ENCODE peak calls at places on chromosomes 3 and 15, in six cellular contexts. P is left lung, Z is WERI-Rb-1, W is HCT116, B is fibroblast of lung, Q is esophagus squamous epithelium. H is an unnamed sample. For H3K36me3, the result is how much of the 10 kb centered on the place peaks cover.

GRCh38 chr3:12393894-12394293 is 90.4 kb upstream of the TSEN2 start:
- DNase-seq in B (peak), P (no peak), Q (no peak), Z (no peak), W (peak), H (no peak)

GRCh38 chr3:178295257-178295912 is 240.9 kb upstream of the KCNMB2 start:
- DNase-seq in B (peak), P (no peak), W (no peak), Z (no peak), Q (no peak), H (no peak)

GRCh38 chr15:99729920-99730319 is 3.3 kb downstream of the LYSMD4 start:
- DNase-seq in W (no peak), Q (no peak), P (no peak), B (peak), Z (no peak), H (no peak)

GRCh38 chr3:47381317-47382157 is 716 bp downstream of the PTPN23 start:
- DNase-seq in Q (peak), B (peak), Z (peak), P (peak), W (peak), H (peak)

GRCh38 chr3:136957751-136958288 is at the start of gene IL20RB:
- DNase-seq in W (peak), Z (no peak), B (peak), Q (no peak), P (no peak), H (no peak)

GRCh38 chr3:77096966-77097890 is 57.3 kb downstream of the ROBO2 start:
- DNase-seq in P (no peak), Z (no peak), W (no peak), B (no peak), Q (no peak), H (no peak)

GRCh38 chr3:97712919-97713318 is 51.6 kb upstream of the ARL6 start:
- DNase-seq in W (no peak), Z (no peak), B (no peak), Q (no peak), P (no peak), H (no peak)

GRCh38 chr3:120404876-120405275 is 45.9 kb downstream of the FSTL1 start:
- DNase-seq in B (no peak), Z (no peak), P (no peak), Q (no peak), W (no peak), H (no peak)

GRCh38 chr3:106249159-106249558 is 380.3 kb upstream of the CBLB start:
- DNase-seq in Z (no peak), B (peak), Q (no peak), P (no peak), W (no peak), H (no peak)

GRCh38 chr15:31032959-31033358 is 41.5 kb upstream of the MTMR10 start:
- DNase-seq in B (no peak), Z (no peak), Q (no peak), P (no peak), W (no peak), H (no peak)

GRCh38 chr15:31296304-31297220 is 30.1 kb upstream of the KLF13 start:
- DNase-seq in P (peak), W (no peak), Q (no peak), Z (no peak), B (no peak), H (no peak)

GRCh38 chr15:65634381-65634780 is 12.6 kb downstream of the SLC24A1 start:
- DNase-seq in B (no peak), W (no peak), Q (no peak), P (no peak), Z (no peak), H (no peak)

GRCh38 chr3:29949131-29949530 is 657.3 kb upstream of the TGFBR2 start:
- DNase-seq in W (no peak), Z (no peak), P (no peak), Q (no peak), B (no peak), H (no peak)

GRCh38 chr3:40911264-40911663 is 288.0 kb upstream of the CTNNB1 start:
- DNase-seq in P (no peak), B (no peak), W (no peak), Q (no peak), Z (no peak), H (no peak)

GRCh38 chr15:44738340-44738984 is 2.1 kb downstream of the TRIM69 start:
- DNase-seq in P (no peak), W (peak), Q (no peak), B (peak), Z (no peak), H (no peak)

GRCh38 chr3:14760185-14760584 is 58.6 kb upstream of the FGD5 start:
- DNase-seq in B (no peak), Q (no peak), P (no peak), Z (no peak), W (no peak), H (no peak)

GRCh38 chr15:93486407-93487117 is 397.6 kb upstream of the RGMA start:
- DNase-seq in Z (no peak), B (no peak), W (no peak), P (no peak), Q (no peak), H (no peak)

GRCh38 chr15:63157891-63158431 is 684 bp upstream of the RPS27L start:
- DNase-seq in Z (peak), Q (no peak), B (peak), W (peak), P (peak), H (no peak)

GRCh38 chr3:141431411-141432378 is 55.1 kb upstream of the RASA2 start:
- DNase-seq in W (no peak), B (no peak), P (no peak), Q (no peak), Z (no peak), H (no peak)

GRCh38 chr3:139225551-139225950 is 118.3 kb upstream of the MRPS22 start:
- DNase-seq in Z (no peak), W (no peak), Q (no peak), P (no peak), B (no peak), H (no peak)

GRCh38 chr3:23193835-23194234 is 9.3 kb upstream of the UBE2E2 start:
- DNase-seq in Q (no peak), B (no peak), W (no peak), P (no peak), Z (no peak), H (no peak)

GRCh38 chr15:42090375-42090774 is 4.0 kb downstream of the PLA2G4D start:
- DNase-seq in W (no peak), P (no peak), Z (no peak), B (no peak), Q (no peak), H (no peak)

GRCh38 chr3:194327030-194327413 is 24.1 kb downstream of the CPN2 start:
- DNase-seq in P (no peak), Q (no peak), W (peak), B (peak), Z (no peak), H (no peak)

GRCh38 chr15:57784081-57784488 is 77.6 kb downstream of the POLR2M start:
- DNase-seq in Q (no peak), W (no peak), B (no peak), P (no peak), Z (no peak), H (no peak)

GRCh38 chr3:72039677-72040076 is 254.7 kb upstream of the PROK2 start:
- DNase-seq in B (no peak), Q (no peak), Z (no peak), P (no peak), W (no peak), H (no peak)

GRCh38 chr3:69051796-69052566 is at the start of gene TMF1:
- DNase-seq in W (peak), Z (peak), Q (no peak), P (peak), B (peak), H (peak)

GRCh38 chr3:25428003-25428861 is at the start of gene RARB:
- DNase-seq in Q (no peak), B (peak), Z (no peak), P (peak), W (no peak), H (no peak)

GRCh38 chr15:60961541-60961940 is 267.6 kb downstream of the RORA start:
- DNase-seq in P (no peak), Z (no peak), W (no peak), B (peak), Q (no peak), H (no peak)

GRCh38 chr15:76431936-76432335 is 95.4 kb downstream of the ISL2 start:
- DNase-seq in Q (no peak), Z (no peak), B (no peak), W (no peak), P (no peak), H (no peak)

GRCh38 chr15:86555114-86555513 is 475.4 kb downstream of the AGBL1 start:
- DNase-seq in P (no peak), Q (no peak), B (no peak), W (no peak), Z (no peak), H (no peak)

GRCh38 chr3:48364840-48365239 is 7.2 kb upstream of the FBXW12 start:
- DNase-seq in P (no peak), Q (no peak), B (no peak), Z (no peak), W (no peak), H (no peak)

GRCh38 chr3:49912787-49913375 is 9.2 kb upstream of the MST1R start:
- DNase-seq in B (no peak), P (no peak), W (no peak), Q (no peak), Z (peak), H (no peak)

GRCh38 chr3:134314588-134315285 is 59.5 kb downstream of the AMOTL2 start:
- DNase-seq in B (no peak), Q (no peak), Z (peak), W (no peak), P (peak), H (no peak)

DNA sequence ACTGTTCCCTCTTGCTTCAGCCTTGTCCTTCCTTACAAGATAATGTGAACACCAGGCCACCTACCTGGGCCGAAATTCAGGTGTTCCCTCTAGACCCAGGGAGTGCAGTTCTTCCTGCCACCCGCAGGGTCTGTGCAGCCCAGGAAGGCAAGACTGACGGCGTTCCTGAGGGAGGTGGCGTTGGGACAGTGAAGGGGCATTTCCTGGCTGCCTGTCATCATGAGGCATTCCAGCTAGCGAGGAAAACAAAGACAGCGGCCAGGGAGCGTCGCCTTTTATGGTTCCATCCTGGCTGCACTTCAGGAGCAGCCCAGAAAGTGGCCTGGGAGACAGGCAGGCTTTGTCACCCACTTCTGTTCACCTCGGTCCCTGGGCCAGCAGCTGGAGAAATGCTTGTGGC is 84.8 kb upstream of the WNT5A start:
- DNase-seq in W (no peak), P (no peak), Q (no peak), Z (no peak), B (no peak), H (no peak)
- TF ChIP-seq CTCF in W (no peak), P (no peak), Q (peak), Z (no peak), B (no peak), H (no peak)

GRCh38 chr15:89184886-89185526 is 36.4 kb downstream of the RLBP1 start:
- DNase-seq in B (no peak), Q (no peak), W (no peak), P (no peak), Z (no peak), H (no peak)
- H3K36me3 ChIP-seq in B (under half), Q (half or more), W (under half), P (under half), Z (under half), H (under half)

GRCh38 chr3:154668835-154669234 is 238.8 kb upstream of the GPR149 start:
- DNase-seq in W (no peak), Z (no peak), B (no peak), P (no peak), Q (no peak), H (no peak)
- TF ChIP-seq CTCF in W (no peak), Z (no peak), B (no peak), P (no peak), Q (no peak), H (no peak)

GRCh38 chr3:38479431-38480092 is 16.6 kb upstream of the EXOG start:
- DNase-seq in P (peak), Q (no peak), B (peak), Z (peak), W (no peak), H (no peak)
- H3K36me3 ChIP-seq in P (under half), Q (half or more), B (under half), Z (half or more), W (under half), H (under half)

GRCh38 chr3:31880020-31880419 is 101.0 kb downstream of the OSBPL10 start:
- DNase-seq in P (peak), B (peak), Q (no peak), W (no peak), Z (no peak), H (peak)
- TF ChIP-seq CTCF in P (no peak), B (no peak), Q (peak), W (no peak), Z (no peak), H (no peak)

GRCh38 chr3:123126653-123127052 is 59.8 kb downstream of the PDIA5 start:
- DNase-seq in Q (no peak), P (no peak), W (no peak), B (no peak), Z (no peak), H (no peak)

GRCh38 chr3:123126051-123126450 is 59.2 kb downstream of the PDIA5 start:
- DNase-seq in Q (no peak), Z (no peak), W (no peak), B (no peak), P (no peak), H (no peak)

GRCh38 chr3:123129532-123129931 is 62.7 kb downstream of the PDIA5 start:
- DNase-seq in Q (no peak), Z (no peak), B (no peak), P (no peak), W (no peak), H (no peak)

GRCh38 chr3:123130079-123130726 is 63.4 kb downstream of the PDIA5 start:
- DNase-seq in Z (no peak), W (no peak), B (no peak), Q (no peak), P (no peak), H (no peak)

DNA sequence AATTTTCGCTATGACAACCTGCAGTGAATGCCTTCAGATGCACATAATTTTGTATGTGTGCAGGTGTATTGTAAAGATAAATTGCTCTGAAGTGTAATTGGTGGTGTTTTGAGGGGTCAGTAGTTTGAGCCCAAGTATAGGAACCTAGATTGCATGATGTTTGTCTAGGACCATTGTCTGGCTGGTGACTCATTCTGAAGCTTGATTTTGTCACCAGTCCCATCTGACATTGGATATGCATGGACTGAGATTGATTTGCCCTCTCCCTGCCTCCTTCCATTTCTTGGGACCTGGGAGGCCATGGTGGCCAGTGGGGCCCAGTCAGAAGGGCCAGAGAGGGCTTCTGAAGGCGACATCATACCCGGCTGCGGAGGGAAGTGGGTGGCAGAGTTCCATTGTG is 62.2 kb downstream of the PDIA5 start:
- DNase-seq in P (no peak), Q (no peak), B (no peak), W (no peak), Z (no peak), H (no peak)
- H3K36me3 ChIP-seq in P (under half), Q (half or more), B (under half), W (under half), Z (half or more), H (under half)

DNA sequence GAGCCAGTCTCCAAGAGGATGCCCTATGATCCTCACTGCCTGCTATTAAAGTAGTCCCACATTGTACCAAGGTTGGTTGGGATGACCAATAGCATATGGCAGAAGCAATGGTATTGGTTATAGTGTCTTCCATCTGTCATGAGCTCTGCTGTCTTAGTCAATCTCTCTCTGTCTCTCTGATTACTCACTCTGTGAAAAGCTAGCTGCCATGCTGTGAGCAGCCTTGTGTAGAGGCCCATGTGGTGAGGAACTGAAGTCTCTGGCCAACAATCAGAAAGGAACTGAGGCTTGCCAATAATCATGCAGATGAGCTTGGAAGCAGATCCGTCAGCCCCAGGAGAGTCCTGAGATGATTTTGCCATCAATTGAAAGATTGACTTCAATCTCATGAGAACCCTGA is 60.3 kb upstream of the CFAP161 start:
- DNase-seq in P (no peak), Q (no peak), W (no peak), Z (no peak), B (no peak), H (no peak)
- TF ChIP-seq CTCF in P (no peak), Q (no peak), W (no peak), Z (no peak), B (no peak), H (no peak)

GRCh38 chr15:100926971-100927756 is 8.0 kb downstream of the LRRK1 start:
- DNase-seq in Q (no peak), P (no peak), B (no peak), Z (no peak), W (no peak), H (peak)

GRCh38 chr15:100931143-100931890 is 12.2 kb downstream of the LRRK1 start:
- DNase-seq in Z (no peak), B (no peak), W (no peak), Q (no peak), P (no peak), H (peak)

GRCh38 chr15:100928632-100929280 is 9.6 kb downstream of the LRRK1 start:
- DNase-seq in Z (no peak), W (no peak), B (no peak), Q (no peak), P (peak), H (no peak)

GRCh38 chr15:100930306-100930848 is 11.2 kb downstream of the LRRK1 start:
- DNase-seq in B (no peak), W (no peak), Z (no peak), Q (no peak), P (no peak), H (no peak)

GRCh38 chr15:100929641-100930042 is 10.5 kb downstream of the LRRK1 start:
- DNase-seq in W (no peak), B (no peak), Z (peak), P (no peak), Q (no peak), H (peak)
- H3K36me3 ChIP-seq in W (under half), B (under half), Z (under half), P (under half), Q (under half), H (under half)

GRCh38 chr3:159616234-159616825 is 372.3 kb upstream of the IL12A start:
- DNase-seq in Z (peak), Q (no peak), P (no peak), W (no peak), B (peak), H (no peak)
- TF ChIP-seq CTCF in Z (peak), Q (peak), P (no peak), W (peak), B (peak), H (no peak)